ENCODE peak calls at places on chromosomes 4 and X, in eight cellular contexts. L, W, T, V, X, J, M and E are unnamed samples. For H3K36me3, the result is how much of the 10 kb centered on the place peaks cover.

GRCh38 chr4:55444822-55445221 is 49.1 kb downstream of the TMEM165 start:
- DNase-seq in L (no peak), W (no peak), T (no peak), V (no peak), X (no peak), J (peak), M (no peak), E (no peak)

GRCh38 chr4:8324640-8325239 is 55.2 kb downstream of the HTRA3 start:
- DNase-seq in L (peak), W (peak), T (no peak), V (no peak), X (peak), J (no peak), M (no peak), E (peak)

GRCh38 chr4:48329193-48329592 is 12.1 kb upstream of the SLAIN2 start:
- DNase-seq in L (no peak), W (no peak), T (no peak), V (no peak), X (no peak), J (no peak), M (no peak), E (no peak)

GRCh38 chr4:985123-985830 is 1.6 kb upstream of the IDUA start:
- DNase-seq in L (peak), W (no peak), T (no peak), V (peak), X (peak), J (no peak), M (no peak), E (no peak)

GRCh38 chr4:85128246-85129204 is 162.0 kb upstream of the WDFY3 start:
- DNase-seq in L (no peak), W (no peak), T (no peak), V (peak), X (no peak), J (no peak), M (no peak), E (no peak)

GRCh38 chr4:36341936-36342335 is 60.5 kb downstream of the DTHD1 start:
- DNase-seq in L (no peak), W (no peak), T (no peak), V (no peak), X (no peak), J (no peak), M (no peak), E (no peak)

GRCh38 chr4:126969360-126969759 is 663.4 kb upstream of the INTU start:
- DNase-seq in L (no peak), W (no peak), T (no peak), V (no peak), X (no peak), J (no peak), M (no peak), E (no peak)

GRCh38 chrX:105882581-105883275 is 60.4 kb downstream of the NRK start:
- DNase-seq in L (no peak), W (no peak), T (no peak), V (no peak), X (no peak), J (no peak), M (no peak), E (no peak)

GRCh38 chrX:74325130-74326059 is 21.4 kb downstream of the ZCCHC13 start:
- DNase-seq in L (no peak), W (no peak), T (no peak), V (peak), X (peak), J (no peak), M (no peak), E (no peak)

DNA sequence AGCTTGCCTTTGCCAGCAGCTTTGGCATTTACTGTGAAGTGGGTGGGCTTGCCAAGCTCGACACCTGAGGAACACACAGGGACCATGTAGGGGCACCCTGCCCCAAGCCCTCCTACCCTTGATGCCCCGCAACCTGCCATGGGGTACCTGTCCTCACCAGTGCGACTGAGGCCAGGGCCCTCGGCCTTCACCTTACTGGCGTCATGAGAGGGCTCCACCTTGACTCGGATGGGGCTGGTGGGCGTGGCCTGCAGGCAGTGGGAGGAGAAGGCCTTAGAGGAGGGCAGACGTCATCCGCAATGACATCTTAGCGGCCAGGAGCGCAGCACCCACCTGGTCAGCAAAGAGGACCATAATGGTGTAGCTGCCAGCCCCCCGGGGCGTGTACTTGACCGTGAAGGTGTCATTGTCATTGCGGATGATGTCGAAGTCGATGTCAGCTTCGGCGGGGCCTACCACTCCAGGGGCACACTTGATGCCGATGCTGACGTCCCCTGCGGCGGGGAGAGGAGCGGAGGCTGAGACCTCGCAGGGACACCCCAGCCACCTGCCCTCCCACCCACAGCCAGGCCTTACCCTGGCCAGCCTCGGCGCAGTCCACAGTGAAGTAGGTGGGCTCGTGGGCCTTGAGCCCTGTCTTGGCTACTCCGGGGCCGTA is 12.2 kb downstream of the FLNA start:
- DNase-seq in L (no peak), W (no peak), T (no peak), V (no peak), X (no peak), J (no peak), M (no peak), E (no peak)
- TF ChIP-seq POLR2AphosphoS5 in L (no peak), W (no peak), T (no peak), V (no peak), X (no peak), J (no peak), M (no peak), E (no peak)

GRCh38 chr4:153472122-153473037 is 6.2 kb downstream of the TMEM131L start:
- DNase-seq in L (no peak), W (no peak), T (no peak), V (no peak), X (no peak), J (no peak), M (no peak), E (no peak)
- H3K27ac ChIP-seq in L (no peak), W (no peak), T (no peak), V (no peak), X (no peak), J (no peak), M (no peak), E (no peak)

GRCh38 chr4:168924648-168925047 is 85.4 kb downstream of the CBR4 start:
- DNase-seq in L (no peak), W (no peak), T (no peak), V (no peak), X (no peak), J (no peak), M (no peak), E (no peak)
- H3K36me3 ChIP-seq in L (half or more), W (half or more), T (under half), V (under half), X (under half), J (under half), M (half or more), E (under half)

GRCh38 chrX:1400731-1401471 is 9.0 kb upstream of the SLC25A6 start:
- DNase-seq in L (no peak), W (peak), T (no peak), V (peak), X (peak), J (peak), M (peak), E (no peak)
- TF ChIP-seq POLR2AphosphoS5 in L (no peak), W (no peak), T (no peak), V (peak), X (no peak), J (peak), M (no peak), E (no peak)

GRCh38 chrX:17595456-17596035 is 141.7 kb upstream of the SCML1 start:
- DNase-seq in L (no peak), W (no peak), T (no peak), V (no peak), X (no peak), J (no peak), M (no peak), E (no peak)
- H3K27ac ChIP-seq in L (no peak), W (peak), T (no peak), V (no peak), X (no peak), J (no peak), M (no peak), E (no peak)

GRCh38 chr4:141501931-141502330 is 134.5 kb upstream of the IL15 start:
- DNase-seq in L (no peak), W (no peak), T (no peak), V (no peak), X (no peak), J (no peak), M (no peak), E (no peak)

GRCh38 chr4:141503260-141503659 is 133.1 kb upstream of the IL15 start:
- DNase-seq in L (no peak), W (no peak), T (no peak), V (no peak), X (no peak), J (no peak), M (no peak), E (no peak)

GRCh38 chr4:141499454-141499853 is 136.9 kb upstream of the IL15 start:
- DNase-seq in L (no peak), W (no peak), T (no peak), V (no peak), X (no peak), J (no peak), M (no peak), E (no peak)

GRCh38 chr4:141501395-141501794 is 135.0 kb upstream of the IL15 start:
- DNase-seq in L (no peak), W (no peak), T (no peak), V (no peak), X (no peak), J (no peak), M (no peak), E (no peak)

GRCh38 chr4:141502755-141503154 is 133.6 kb upstream of the IL15 start:
- DNase-seq in L (no peak), W (no peak), T (no peak), V (no peak), X (no peak), J (no peak), M (no peak), E (no peak)
- H3K36me3 ChIP-seq in L (under half), W (under half), T (under half), V (under half), X (under half), J (under half), M (under half), E (under half)

DNA sequence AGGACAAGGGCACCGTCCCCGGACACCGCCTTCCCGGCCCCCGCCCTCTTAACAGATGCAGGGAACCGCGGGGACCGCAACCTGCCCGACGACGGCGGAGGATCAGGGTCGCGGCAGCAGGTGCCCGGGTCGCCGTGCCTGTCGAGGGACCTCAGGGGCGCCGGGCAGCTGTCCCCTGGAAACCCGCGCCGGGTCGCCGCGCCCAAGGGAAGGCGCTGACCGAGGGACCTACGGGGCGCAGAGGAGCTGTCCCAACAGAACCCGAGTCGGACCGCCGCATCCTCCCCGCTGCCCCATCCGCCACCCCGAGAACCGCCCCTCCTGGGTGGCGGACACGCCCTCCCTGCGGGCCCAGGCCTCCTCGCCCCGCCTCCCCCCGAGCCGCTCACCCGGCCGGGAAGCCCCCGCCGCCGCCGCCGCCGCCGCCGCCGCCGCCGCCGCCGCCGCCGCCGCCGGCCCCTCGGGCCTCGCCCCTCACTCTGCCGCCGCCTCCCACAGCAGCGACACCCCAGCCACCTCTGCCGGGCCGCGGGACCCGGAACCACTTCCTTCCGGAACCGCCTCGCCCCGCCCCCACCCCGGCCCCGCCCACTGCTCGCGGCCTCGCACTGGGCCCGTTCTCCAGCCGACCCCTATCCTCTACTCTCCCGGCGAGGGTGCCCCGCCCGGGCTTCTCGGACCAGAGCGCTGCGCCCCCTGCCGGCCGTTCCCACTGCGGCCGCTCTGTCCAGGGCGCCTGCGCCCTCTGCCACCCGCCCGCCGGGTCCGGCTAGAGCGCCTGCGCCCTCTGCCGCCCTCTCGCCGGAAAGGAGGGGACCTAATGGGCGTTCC is at the start of gene BCLAF3:
- DNase-seq in L (peak), W (peak), T (peak), V (peak), X (peak), J (peak), M (peak), E (no peak)
- TF ChIP-seq POLR2AphosphoS5 in L (no peak), W (peak), T (no peak), V (no peak), X (no peak), J (peak), M (no peak), E (no peak)

GRCh38 chr4:16770887-16771286 is 127.6 kb downstream of the LDB2 start:
- DNase-seq in L (no peak), W (no peak), T (no peak), V (no peak), X (no peak), J (no peak), M (no peak), E (no peak)
- H3K27ac ChIP-seq in L (no peak), W (no peak), T (no peak), V (no peak), X (no peak), J (no peak), M (no peak), E (no peak)